ENCODE peak calls at places on chromosomes 13 and 19, in ten cellular contexts. U is adrenal gland, Y is neural progenitor cell, S is epithelial cell of esophagus, B is A549, I is astrocyte, T is breast epithelium, J is heart right ventricle, A is lower leg skin, O is H9. L is an unnamed sample.

GRCh38 chr19:5718032-5718578 is 1.8 kb downstream of the LONP1 start:
- DNase-seq in U (peak; percentile 77), Y (no peak), S (peak; percentile 53), B (no peak), I (peak; percentile 42), T (no peak), J (no peak), A (no peak), O (no peak), L (no peak)

GRCh38 chr13:38421590-38422560 is 72.2 kb downstream of the UFM1 start:
- DNase-seq in U (no peak), Y (no peak), S (peak; percentile 45), B (no peak), I (peak; percentile 12), T (no peak), J (no peak), A (no peak), O (no peak), L (no peak)

GRCh38 chr13:93818345-93818744 is 591.7 kb downstream of the GPC6 start:
- DNase-seq in U (no peak), Y (peak; percentile 32), S (no peak), B (no peak), I (no peak), T (no peak), J (no peak), A (no peak), O (no peak), L (no peak)

GRCh38 chr19:547836-548720 is 4.2 kb downstream of the GZMM start:
- DNase-seq in U (no peak), Y (no peak), S (no peak), B (no peak), I (no peak), T (no peak), J (no peak), A (no peak), O (peak; percentile 28), L (no peak)

GRCh38 chr13:52737451-52737850 is 2.2 kb downstream of the CNMD start:
- DNase-seq in U (no peak), Y (no peak), S (no peak), B (no peak), I (no peak), T (no peak), J (no peak), A (no peak), O (no peak), L (no peak)

GRCh38 chr13:107847406-107847805 is 367.9 kb downstream of the LIG4 start:
- DNase-seq in U (no peak), Y (peak; percentile 63), S (no peak), B (no peak), I (no peak), T (no peak), J (no peak), A (no peak), O (peak; percentile 33), L (no peak)

GRCh38 chr19:1252221-1252817 is 3.9 kb downstream of the MIDN start:
- DNase-seq in U (peak; percentile 96), Y (no peak), S (peak; percentile 96), B (no peak), I (peak; percentile 93), T (peak; percentile 91), J (peak; percentile 91), A (no peak), O (no peak), L (peak; percentile 49)

GRCh38 chr13:83440465-83440864 is 441.8 kb downstream of the SLITRK1 start:
- DNase-seq in U (no peak), Y (no peak), S (peak; percentile 43), B (no peak), I (no peak), T (no peak), J (no peak), A (no peak), O (no peak), L (no peak)

DNA sequence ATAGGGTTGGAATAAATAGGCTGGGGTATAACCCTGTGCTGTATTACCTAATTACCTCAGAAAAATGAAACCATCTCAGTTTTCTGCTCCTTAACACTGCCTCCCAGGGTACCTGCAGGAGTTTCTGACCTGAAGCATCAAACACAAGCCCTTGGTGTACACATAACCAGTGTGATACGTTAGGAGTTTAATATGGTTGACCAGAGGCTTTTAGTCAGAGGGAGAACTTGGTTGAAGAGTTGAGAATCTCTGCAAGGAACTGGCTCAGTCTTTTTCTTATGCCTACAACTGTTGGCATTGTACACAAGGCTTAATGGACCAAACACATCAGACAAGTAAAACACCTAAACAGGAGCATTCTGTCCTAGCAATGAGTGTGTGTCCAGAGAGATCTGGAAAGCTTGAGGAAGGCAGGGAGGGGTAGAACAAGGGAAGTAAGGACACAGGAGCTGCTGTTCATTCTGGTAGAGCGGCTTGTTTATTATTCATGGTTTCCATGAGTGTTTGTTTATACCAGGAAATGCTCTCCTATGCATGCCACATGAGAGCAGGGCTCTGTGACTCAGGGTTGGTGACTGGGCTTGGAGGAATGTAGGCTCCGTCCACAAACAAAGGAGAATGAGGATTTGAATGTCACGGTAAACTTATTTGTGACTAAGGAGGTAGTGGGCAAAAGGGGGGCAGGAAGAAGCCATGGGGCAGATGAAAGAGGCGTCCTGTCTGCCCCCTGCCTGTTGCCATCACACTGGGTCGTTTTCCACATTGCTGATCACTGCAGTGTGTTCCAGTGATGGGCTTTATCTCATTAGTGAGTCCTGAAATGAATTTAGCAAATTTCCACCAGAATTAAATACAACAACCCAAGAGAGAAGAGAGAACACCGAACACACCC is 11.9 kb upstream of the SPATA13 start:
- DNase-seq in U (peak; percentile 84), Y (no peak), S (peak; percentile 97), B (peak; percentile 92), I (peak; percentile 98), T (peak; percentile 64), J (no peak), A (peak; percentile 75), O (peak; percentile 83), L (no peak)
- TF ChIP-seq CTCF in U (no peak), Y (no peak), S (no peak), B (no peak), I (no peak), T (no peak), J (no peak), A (no peak), O (peak; percentile 17), L (no peak)

GRCh38 chr19:41886761-41887710 is 4.1 kb downstream of the ARHGEF1 start:
- DNase-seq in U (no peak), Y (no peak), S (peak; percentile 48), B (no peak), I (no peak), T (no peak), J (no peak), A (no peak), O (no peak), L (no peak)

GRCh38 chr19:41880329-41880708 is 2.7 kb upstream of the ARHGEF1 start:
- DNase-seq in U (no peak), Y (no peak), S (no peak), B (no peak), I (no peak), T (no peak), J (no peak), A (no peak), O (no peak), L (no peak)

GRCh38 chr19:41883463-41883820 is 458 bp downstream of the ARHGEF1 start:
- DNase-seq in U (no peak), Y (peak; percentile 19), S (no peak), B (no peak), I (no peak), T (no peak), J (no peak), A (no peak), O (no peak), L (no peak)

GRCh38 chr19:41882568-41883462 is at the start of gene ARHGEF1:
- DNase-seq in U (peak; percentile 43), Y (peak; percentile 61), S (peak; percentile 44), B (peak; percentile 90), I (no peak), T (no peak), J (peak; percentile 79), A (no peak), O (no peak), L (peak; percentile 72)

DNA sequence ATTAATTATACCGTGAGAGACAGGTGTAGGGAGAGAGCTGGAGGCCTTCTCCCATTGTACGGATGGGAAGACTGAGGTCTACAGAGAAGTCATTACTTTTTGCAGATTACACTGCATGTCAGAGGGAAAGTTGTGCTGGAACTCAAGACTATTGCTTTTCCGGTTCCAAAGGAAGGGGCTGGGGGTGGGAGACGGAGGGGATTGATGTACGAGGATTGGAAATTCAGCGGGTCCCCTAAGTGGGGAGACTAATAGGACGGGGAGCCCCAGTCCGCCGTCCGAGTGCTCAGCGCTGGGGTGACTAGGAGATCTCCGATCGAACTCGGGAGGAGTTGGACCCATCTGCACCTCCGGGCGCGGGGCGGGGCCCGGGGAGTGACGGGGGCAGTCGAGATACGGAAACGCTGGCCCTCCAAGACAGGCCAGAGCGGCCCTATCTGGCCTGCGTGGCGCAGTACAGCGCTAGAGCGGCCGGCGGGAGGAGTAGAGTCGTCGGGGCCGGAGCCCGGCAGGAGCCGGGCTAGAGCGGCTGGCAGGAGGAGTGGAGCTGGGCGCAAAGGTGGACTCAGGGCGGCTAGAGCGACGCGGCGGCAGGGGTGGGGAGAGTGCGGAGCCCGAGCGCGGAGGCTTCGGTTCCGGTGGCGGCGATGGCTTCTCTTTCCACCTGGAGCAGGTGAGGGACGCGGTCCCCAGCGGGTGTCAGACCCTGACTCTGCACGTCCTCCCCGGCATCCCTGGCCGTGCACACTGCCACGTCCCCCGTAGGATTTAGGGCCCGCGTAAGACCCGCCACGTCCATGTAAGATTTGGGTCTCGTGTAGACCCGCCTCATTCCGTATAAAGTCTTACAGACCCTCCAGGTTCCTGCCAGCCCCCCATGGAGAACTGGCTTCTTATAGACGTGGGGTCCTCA is 1.1 kb downstream of the ARHGEF1 start:
- DNase-seq in U (peak; percentile 94), Y (peak; percentile 99), S (peak; percentile 98), B (peak; percentile 100), I (peak; percentile 91), T (peak; percentile 93), J (peak; percentile 95), A (peak; percentile 91), O (peak; percentile 97), L (peak; percentile 86)
- TF ChIP-seq CTCF in U (no peak), Y (no peak), S (no peak), B (no peak), I (no peak), T (no peak), J (peak; percentile 53), A (no peak), O (no peak), L (no peak)

DNA sequence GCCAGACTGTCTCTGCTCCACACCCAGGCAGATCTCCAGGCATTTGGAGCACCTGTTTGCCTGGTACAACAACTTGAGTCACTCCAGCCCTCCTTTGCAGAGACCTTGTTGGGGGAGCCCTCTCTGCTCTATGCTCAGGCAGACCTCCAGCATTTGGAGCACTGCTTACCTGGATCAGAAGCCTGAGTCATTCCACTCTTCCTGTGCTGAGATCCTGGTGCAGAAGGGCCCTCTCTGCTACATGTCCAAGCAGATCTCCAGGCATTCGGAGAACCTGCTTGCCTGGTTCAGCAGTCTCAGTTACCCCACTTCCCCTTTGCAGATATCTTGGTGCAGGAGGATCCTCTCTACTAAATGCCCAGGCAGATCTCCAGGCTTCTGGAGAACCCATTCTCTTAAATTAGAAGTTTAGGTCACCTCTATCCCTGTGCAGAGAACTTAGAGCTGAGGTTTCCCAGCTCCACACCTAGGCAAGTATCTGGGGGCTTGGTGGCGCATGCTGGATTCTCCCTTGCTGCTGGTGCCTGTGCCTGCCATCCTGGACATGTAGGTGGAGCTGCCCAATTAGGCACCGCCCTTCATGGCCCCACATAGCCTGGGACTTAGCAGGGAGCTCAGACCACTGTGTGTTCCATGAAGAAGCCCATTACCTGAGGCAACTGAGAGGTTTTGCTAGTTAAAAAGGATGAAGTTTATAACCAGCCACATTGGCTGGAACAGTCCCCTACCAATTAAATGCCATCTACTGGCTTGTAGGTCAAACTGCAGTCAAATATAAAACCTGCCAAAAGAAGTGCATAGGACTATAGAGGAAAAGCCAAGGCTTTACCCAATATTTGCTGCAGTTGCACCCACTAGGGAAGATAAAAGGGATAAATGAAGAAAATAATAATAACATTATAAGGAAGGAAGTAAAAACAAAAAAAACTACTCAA is 97.6 kb upstream of the SLITRK6 start:
- DNase-seq in U (no peak), Y (peak; percentile 3), S (peak; percentile 98), B (no peak), I (no peak), T (no peak), J (no peak), A (no peak), O (peak; percentile 29), L (no peak)
- TF ChIP-seq CTCF in U (no peak), Y (peak; percentile 50), S (peak; percentile 57), B (no peak), I (peak; percentile 7), T (no peak), J (no peak), A (no peak), O (peak; percentile 62), L (no peak)

DNA sequence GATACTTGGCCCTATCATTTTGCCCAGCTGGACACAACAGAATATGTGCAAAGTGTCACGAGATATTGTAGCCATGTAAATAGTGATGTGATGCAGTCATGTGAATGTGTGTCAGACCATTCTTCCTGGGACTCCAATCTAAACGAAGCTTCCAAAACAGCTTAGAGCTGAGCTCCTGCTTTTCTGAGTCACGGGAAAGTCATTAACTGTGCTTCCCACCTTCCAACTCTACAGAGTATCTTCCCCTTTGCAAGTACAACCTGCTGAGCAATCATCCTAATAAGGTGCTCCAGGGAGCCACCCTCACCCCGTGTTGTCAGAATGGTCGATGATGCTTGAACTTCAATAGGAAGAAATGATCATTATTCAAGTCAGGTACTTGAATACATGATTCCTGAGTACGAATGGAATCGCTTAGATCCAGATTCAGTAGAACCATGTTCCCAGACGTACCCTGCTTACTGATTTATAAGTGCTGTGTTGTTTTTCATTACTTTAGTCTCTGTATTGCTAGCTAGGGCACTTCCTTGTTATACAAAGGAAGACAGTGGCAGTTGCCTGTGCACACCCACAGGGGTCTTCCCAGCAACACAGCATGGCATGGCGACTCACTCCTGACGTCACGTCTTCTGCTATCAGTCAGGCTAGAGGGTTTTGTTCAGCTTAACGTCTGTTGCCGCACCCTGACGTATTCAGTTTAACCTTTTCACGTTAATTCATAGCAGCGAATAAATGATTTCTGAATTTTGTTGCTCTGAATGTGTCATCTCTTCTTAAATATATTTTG is 294.9 kb downstream of the MYO16 start:
- DNase-seq in U (no peak), Y (no peak), S (peak; percentile 46), B (no peak), I (peak; percentile 36), T (no peak), J (no peak), A (no peak), O (no peak), L (no peak)
- TF ChIP-seq CTCF in U (no peak), Y (no peak), S (no peak), B (no peak), I (no peak), T (no peak), J (no peak), A (no peak), O (no peak), L (no peak)

L was measured in activated B cell treated with CpG ODN at 0.5 μM for 24 hours.